ENCODE peak calls at places on chromosome 10, in four cellular contexts. One of them, this sample, is unnamed.

GRCh38 chr10:86400705-86401587 is 34.4 kb upstream of the GRID1 start:
- DNase-seq in transverse colon: peak
- DNase-seq in Peyer's patch: peak
- DNase-seq in body of pancreas: peak
- DNase-seq in this sample: peak

GRCh38 chr10:84715911-84716310 is 387.5 kb downstream of the CCSER2 start:
- DNase-seq in transverse colon: peak
- DNase-seq in Peyer's patch: no peak
- DNase-seq in body of pancreas: no peak
- DNase-seq in this sample: peak

GRCh38 chr10:45408421-45409319 is 34.7 kb downstream of the ALOX5 start:
- DNase-seq in transverse colon: peak
- DNase-seq in Peyer's patch: no peak
- DNase-seq in body of pancreas: peak
- DNase-seq in this sample: peak

GRCh38 chr10:1229116-1229515 is 172.9 kb downstream of the WDR37 start:
- DNase-seq in transverse colon: no peak
- DNase-seq in Peyer's patch: no peak
- DNase-seq in body of pancreas: no peak
- DNase-seq in this sample: no peak

GRCh38 chr10:71577345-71577744 is 142.2 kb downstream of the C10orf105 start:
- DNase-seq in transverse colon: no peak
- DNase-seq in Peyer's patch: no peak
- DNase-seq in body of pancreas: no peak
- DNase-seq in this sample: no peak

GRCh38 chr10:46518028-46518725 is 38.3 kb downstream of the GPRIN2 start:
- DNase-seq in transverse colon: peak
- DNase-seq in Peyer's patch: peak
- DNase-seq in body of pancreas: no peak
- DNase-seq in this sample: no peak

GRCh38 chr10:22999942-23000341 is 72.1 kb downstream of the ARMC3 start:
- DNase-seq in transverse colon: no peak
- DNase-seq in Peyer's patch: no peak
- DNase-seq in body of pancreas: no peak
- DNase-seq in this sample: no peak

GRCh38 chr10:47098964-47099363 is 187.7 kb downstream of the PTPN20 start:
- DNase-seq in transverse colon: no peak
- DNase-seq in Peyer's patch: no peak
- DNase-seq in body of pancreas: no peak
- DNase-seq in this sample: no peak

GRCh38 chr10:57338823-57339558 is 928.7 kb downstream of the IPMK start:
- DNase-seq in transverse colon: no peak
- DNase-seq in Peyer's patch: no peak
- DNase-seq in body of pancreas: peak
- DNase-seq in this sample: peak

GRCh38 chr10:21524526-21525366 is 736 bp downstream of the SKIDA1 start:
- DNase-seq in transverse colon: no peak
- DNase-seq in Peyer's patch: no peak
- DNase-seq in body of pancreas: peak
- DNase-seq in this sample: peak

GRCh38 chr10:1160561-1160961 is 104.4 kb downstream of the WDR37 start:
- DNase-seq in transverse colon: no peak
- DNase-seq in Peyer's patch: no peak
- DNase-seq in body of pancreas: no peak
- DNase-seq in this sample: no peak

GRCh38 chr10:79093658-79094411 is 25.1 kb downstream of the ZMIZ1 start:
- DNase-seq in transverse colon: peak
- DNase-seq in Peyer's patch: peak
- DNase-seq in body of pancreas: peak
- DNase-seq in this sample: peak

GRCh38 chr10:95360122-95360715 is 69.4 kb upstream of the PDLIM1 start:
- DNase-seq in transverse colon: no peak
- DNase-seq in Peyer's patch: no peak
- DNase-seq in body of pancreas: no peak
- DNase-seq in this sample: no peak

GRCh38 chr10:100103581-100103980 is 21.9 kb upstream of the CPN1 start:
- DNase-seq in transverse colon: no peak
- DNase-seq in Peyer's patch: no peak
- DNase-seq in body of pancreas: no peak
- DNase-seq in this sample: no peak

GRCh38 chr10:17115683-17116082 is 13.9 kb downstream of the CUBN start:
- DNase-seq in transverse colon: no peak
- DNase-seq in Peyer's patch: no peak
- DNase-seq in body of pancreas: no peak
- DNase-seq in this sample: no peak

GRCh38 chr10:95906675-95907453 is 911 bp upstream of the CC2D2B start:
- DNase-seq in transverse colon: peak
- DNase-seq in Peyer's patch: peak
- DNase-seq in body of pancreas: peak
- DNase-seq in this sample: peak

GRCh38 chr10:6108631-6109443 is 20.0 kb downstream of the RBM17 start:
- DNase-seq in transverse colon: no peak
- DNase-seq in Peyer's patch: no peak
- DNase-seq in body of pancreas: no peak
- DNase-seq in this sample: peak

GRCh38 chr10:123402656-123403055 is 248.5 kb downstream of the BUB3 start:
- DNase-seq in transverse colon: peak
- DNase-seq in Peyer's patch: peak
- DNase-seq in body of pancreas: no peak
- DNase-seq in this sample: no peak

GRCh38 chr10:31320598-31321211 is 1.7 kb downstream of the ZEB1 start:
- DNase-seq in transverse colon: peak
- DNase-seq in Peyer's patch: peak
- DNase-seq in body of pancreas: peak
- DNase-seq in this sample: peak

GRCh38 chr10:576130-576465 is 113.4 kb downstream of the DIP2C start:
- DNase-seq in transverse colon: no peak
- DNase-seq in Peyer's patch: no peak
- DNase-seq in body of pancreas: no peak
- DNase-seq in this sample: no peak

GRCh38 chr10:80540644-80541143 is 3.0 kb downstream of the SH2D4B start:
- DNase-seq in transverse colon: no peak
- DNase-seq in Peyer's patch: no peak
- DNase-seq in body of pancreas: no peak
- DNase-seq in this sample: no peak

GRCh38 chr10:110437351-110437605 is 60.4 kb upstream of the DUSP5 start:
- DNase-seq in transverse colon: no peak
- DNase-seq in Peyer's patch: no peak
- DNase-seq in body of pancreas: no peak
- DNase-seq in this sample: no peak

GRCh38 chr10:111360260-111360925 is 283.6 kb downstream of the ADRA2A start:
- DNase-seq in transverse colon: peak
- DNase-seq in Peyer's patch: no peak
- DNase-seq in body of pancreas: peak
- DNase-seq in this sample: peak

GRCh38 chr10:6928531-6929080 is 348.5 kb upstream of the PRKCQ start:
- DNase-seq in transverse colon: no peak
- DNase-seq in Peyer's patch: no peak
- DNase-seq in body of pancreas: no peak
- DNase-seq in this sample: peak

GRCh38 chr10:42933454-42934340 is 143.2 kb upstream of the RET start:
- DNase-seq in transverse colon: peak
- DNase-seq in Peyer's patch: no peak
- DNase-seq in body of pancreas: peak
- DNase-seq in this sample: no peak

GRCh38 chr10:110840225-110840922 is 31.4 kb upstream of the PDCD4 start:
- DNase-seq in transverse colon: peak
- DNase-seq in Peyer's patch: no peak
- DNase-seq in body of pancreas: peak
- DNase-seq in this sample: no peak

GRCh38 chr10:24526085-24526649 is 197.5 kb downstream of the ARHGAP21 start:
- DNase-seq in transverse colon: no peak
- DNase-seq in Peyer's patch: no peak
- DNase-seq in body of pancreas: no peak
- DNase-seq in this sample: no peak

GRCh38 chr10:90138844-90139243 is 437.5 kb downstream of the KIF20B start:
- DNase-seq in transverse colon: no peak
- DNase-seq in Peyer's patch: no peak
- DNase-seq in body of pancreas: no peak
- DNase-seq in this sample: peak

GRCh38 chr10:123642697-123643096 is 23.5 kb upstream of the GPR26 start:
- DNase-seq in transverse colon: peak
- DNase-seq in Peyer's patch: no peak
- DNase-seq in body of pancreas: no peak
- DNase-seq in this sample: no peak

GRCh38 chr10:79403441-79404230 is 41.8 kb downstream of the ZCCHC24 start:
- DNase-seq in transverse colon: no peak
- DNase-seq in Peyer's patch: no peak
- DNase-seq in body of pancreas: no peak
- DNase-seq in this sample: no peak

GRCh38 chr10:99331207-99331803 is 2.1 kb downstream of the CNNM1 start:
- DNase-seq in transverse colon: no peak
- DNase-seq in Peyer's patch: no peak
- DNase-seq in body of pancreas: no peak
- DNase-seq in this sample: no peak

GRCh38 chr10:26697163-26697921 is at the start of gene PDSS1:
- DNase-seq in transverse colon: peak
- DNase-seq in Peyer's patch: peak
- DNase-seq in body of pancreas: peak
- DNase-seq in this sample: peak

GRCh38 chr10:33609546-33609945 is 275.1 kb upstream of the NRP1 start:
- DNase-seq in transverse colon: no peak
- DNase-seq in Peyer's patch: no peak
- DNase-seq in body of pancreas: no peak
- DNase-seq in this sample: no peak

DNA sequence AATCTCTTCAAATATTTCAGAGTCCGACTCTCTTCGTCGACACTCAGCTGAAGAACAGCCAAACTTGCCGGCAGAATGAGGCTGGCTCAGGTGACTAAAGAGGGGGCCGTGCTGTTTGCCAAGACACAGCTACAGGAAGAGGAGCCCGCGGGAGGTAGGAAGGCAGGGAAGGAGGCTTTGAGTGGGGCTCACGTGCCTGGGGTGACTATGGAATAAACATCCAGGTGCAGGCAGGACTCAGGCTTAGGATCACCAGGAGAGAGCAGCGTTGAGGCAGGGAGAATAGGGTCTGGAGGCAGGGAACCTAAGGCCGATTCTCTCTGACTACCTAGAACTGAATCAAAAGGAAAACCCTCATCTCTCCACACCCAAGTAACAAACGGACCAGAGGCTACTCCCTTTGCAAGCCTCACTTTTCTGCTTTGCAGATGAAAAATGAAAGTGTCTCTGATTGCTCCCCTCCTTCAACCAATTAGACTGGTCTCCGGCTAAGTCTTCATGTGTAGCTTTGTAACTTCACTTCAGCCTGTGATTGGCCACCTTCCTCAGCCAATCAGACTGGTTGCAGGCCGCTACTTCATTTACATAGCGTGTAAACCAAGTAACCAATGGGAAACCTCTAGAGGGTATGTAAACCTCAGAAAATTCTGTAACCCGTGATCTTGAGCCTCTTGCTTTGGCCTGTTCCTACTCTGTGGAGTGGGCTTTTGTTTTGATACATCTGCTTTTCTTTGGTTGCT is 19.7 kb upstream of the BNIP3 start:
- DNase-seq in transverse colon: no peak
- DNase-seq in Peyer's patch: no peak
- DNase-seq in body of pancreas: peak
- DNase-seq in this sample: no peak
- TF ChIP-seq POLR2A in transverse colon: no peak
- TF ChIP-seq POLR2A in Peyer's patch: no peak
- TF ChIP-seq POLR2A in body of pancreas: no peak
- TF ChIP-seq POLR2A in this sample: no peak

DNA sequence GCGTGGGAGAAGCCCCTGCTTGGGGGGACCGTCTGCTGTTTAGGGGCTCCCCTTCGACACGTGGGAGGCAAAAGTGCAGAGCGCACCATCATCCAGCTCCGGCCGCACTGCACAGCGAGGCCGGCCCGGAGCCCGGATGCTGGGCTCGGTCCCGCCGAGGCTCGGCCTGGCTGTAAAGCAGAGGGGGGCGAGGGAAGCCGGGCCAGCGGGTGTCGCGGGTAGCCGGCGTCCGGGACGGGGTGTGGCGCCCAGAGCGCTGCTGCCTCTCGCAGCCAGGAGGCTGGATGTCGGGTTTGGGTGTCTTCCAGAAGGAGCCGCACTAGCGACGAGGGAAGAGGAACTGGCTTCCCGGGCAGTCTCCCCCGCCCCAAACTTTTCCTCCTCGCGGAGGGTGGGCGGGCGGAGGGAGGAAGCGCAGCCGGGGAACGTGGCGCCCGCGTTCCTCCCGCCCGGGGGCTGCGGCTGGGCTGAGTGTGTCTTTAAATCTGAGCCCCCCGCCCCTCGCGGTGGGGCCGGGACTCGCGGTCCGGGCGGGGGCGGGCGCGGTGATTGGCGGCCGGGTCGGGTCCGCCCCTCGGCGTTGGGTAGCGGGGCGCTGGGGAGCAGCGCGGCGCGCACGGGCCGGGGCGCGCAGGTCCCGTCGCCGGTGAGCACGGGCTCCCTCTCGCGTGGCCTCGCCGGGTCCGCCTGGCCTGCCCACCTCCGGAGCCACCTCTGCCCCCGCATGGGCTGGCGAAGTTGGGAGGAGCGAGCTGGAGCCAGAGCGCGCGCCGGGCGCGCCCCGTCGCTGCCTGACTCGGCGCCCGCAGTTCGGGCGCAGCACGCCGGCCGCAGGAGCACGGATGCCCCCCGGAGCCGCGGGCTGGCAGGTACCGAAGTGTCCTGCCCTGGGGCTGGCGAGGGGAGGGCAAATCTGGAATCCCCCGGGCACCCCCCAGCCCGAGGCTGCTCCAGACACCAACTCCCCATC is at the start of gene PALD1:
- DNase-seq in transverse colon: peak
- DNase-seq in Peyer's patch: no peak
- DNase-seq in body of pancreas: peak
- DNase-seq in this sample: no peak
- TF ChIP-seq POLR2A in transverse colon: no peak
- TF ChIP-seq POLR2A in Peyer's patch: no peak
- TF ChIP-seq POLR2A in body of pancreas: peak
- TF ChIP-seq POLR2A in this sample: no peak

GRCh38 chr10:4533626-4534025 is 292.4 kb upstream of the AKR1E2 start:
- DNase-seq in transverse colon: no peak
- DNase-seq in Peyer's patch: no peak
- DNase-seq in body of pancreas: no peak
- DNase-seq in this sample: no peak
- TF ChIP-seq POLR2A in transverse colon: no peak
- TF ChIP-seq POLR2A in Peyer's patch: no peak
- TF ChIP-seq POLR2A in body of pancreas: no peak
- TF ChIP-seq POLR2A in this sample: no peak

DNA sequence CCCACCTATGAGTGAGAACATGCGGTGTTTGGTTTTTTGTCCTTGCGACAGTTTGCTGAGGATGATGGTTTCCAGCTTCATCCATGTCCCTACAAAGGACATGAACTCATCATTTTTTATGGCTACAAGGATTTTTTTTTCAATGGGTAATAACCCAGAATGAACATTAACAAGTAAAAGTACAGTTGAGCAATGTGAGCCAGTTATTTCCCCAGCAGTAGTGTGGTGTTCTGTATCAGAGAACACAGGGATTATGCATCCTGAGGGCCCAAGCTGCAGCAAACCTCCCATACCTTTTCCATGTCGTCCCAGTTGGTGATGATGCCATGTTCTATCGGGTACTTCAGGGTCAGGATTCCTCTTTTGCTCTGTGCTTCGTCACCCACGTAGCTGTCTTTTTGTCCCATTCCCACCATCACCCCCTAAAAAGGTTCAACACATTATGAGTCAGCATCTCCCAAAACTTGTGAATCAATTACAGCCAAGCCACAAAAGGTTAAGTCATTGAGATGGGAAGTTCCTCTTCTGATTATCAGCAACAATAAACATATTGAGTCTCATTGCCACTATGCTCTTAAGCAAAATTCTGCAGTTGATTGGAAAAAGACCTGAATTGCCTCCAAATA is 5.5 kb downstream of the ACTA2 start:
- DNase-seq in transverse colon: no peak
- DNase-seq in Peyer's patch: no peak
- DNase-seq in body of pancreas: no peak
- DNase-seq in this sample: no peak
- TF ChIP-seq POLR2A in transverse colon: no peak
- TF ChIP-seq POLR2A in Peyer's patch: no peak
- TF ChIP-seq POLR2A in body of pancreas: no peak
- TF ChIP-seq POLR2A in this sample: no peak

This sample was measured in erythroblast.